ENCODE peak calls at places on chromosomes 11 and 22, in four cellular contexts. P is A549, O is K562, A is HepG2. G is an unnamed sample.

GRCh38 chr22:23500508-23501208 is 79.4 kb downstream of the IGLL1 start:
- DNase-seq in P (no peak), O (no peak), A (no peak), G (no peak)

GRCh38 chr11:61023086-61024035 is 51.9 kb downstream of the CD6 start:
- DNase-seq in P (no peak), O (no peak), A (no peak), G (no peak)

GRCh38 chr11:135036488-135037297 is 624.7 kb upstream of the B3GAT1 start:
- DNase-seq in P (no peak), O (no peak), A (no peak), G (no peak)

GRCh38 chr11:78226684-78227680 is 38.3 kb downstream of the USP35 start:
- DNase-seq in P (no peak), O (no peak), A (no peak), G (no peak)

GRCh38 chr11:111185259-111185658 is 60.3 kb upstream of the POU2AF2 start:
- DNase-seq in P (no peak), O (no peak), A (no peak), G (no peak)

GRCh38 chr11:116072133-116072532 is 567.9 kb upstream of the CADM1 start:
- DNase-seq in P (no peak), O (no peak), A (no peak), G (no peak)

GRCh38 chr11:18633256-18634139 is 644 bp downstream of the SPTY2D1 start:
- DNase-seq in P (no peak), O (no peak), A (no peak), G (no peak)

GRCh38 chr11:9562716-9563115 is 10.8 kb upstream of the WEE1 start:
- DNase-seq in P (no peak), O (no peak), A (no peak), G (no peak)

GRCh38 chr11:110430267-110431211 is 791 bp downstream of the FDX1 start:
- DNase-seq in P (no peak), O (no peak), A (peak; percentile 47), G (no peak)

GRCh38 chr11:122882809-122883681 is 486 bp downstream of the JHY start:
- DNase-seq in P (peak; percentile 67), O (peak; percentile 8), A (peak; percentile 7), G (peak; percentile 74)

GRCh38 chr11:133934096-133934495 is 22.7 kb downstream of the IGSF9B start:
- DNase-seq in P (no peak), O (no peak), A (no peak), G (no peak)
- TF ChIP-seq NR3C1 in P (no peak), O (no peak), A (no peak), G (no peak)

DNA sequence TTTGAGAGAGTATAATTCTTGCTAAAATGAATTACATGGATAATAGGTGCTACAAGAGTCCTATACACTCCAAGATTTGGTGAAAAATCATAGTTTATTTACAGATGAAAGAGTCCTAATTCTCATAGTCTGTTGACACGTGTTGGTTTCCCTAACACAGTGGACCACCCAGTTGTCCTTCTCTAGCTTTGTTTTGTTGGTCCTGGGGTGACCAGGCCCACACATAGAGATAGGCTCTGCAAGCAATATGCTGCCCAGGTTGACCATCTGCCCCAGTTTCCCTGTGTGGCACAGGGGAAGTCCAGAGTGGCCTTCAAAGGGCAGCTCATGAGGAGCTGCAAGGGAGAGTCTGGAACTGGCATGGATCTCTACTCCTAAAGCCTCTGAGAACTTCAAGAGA is 184.9 kb downstream of the MAML2 start:
- DNase-seq in P (no peak), O (no peak), A (no peak), G (no peak)
- TF ChIP-seq NR3C1 in P (no peak), O (no peak), A (no peak), G (no peak)

GRCh38 chr11:26993965-26994446 is at the start of gene FIBIN:
- DNase-seq in P (no peak), O (no peak), A (no peak), G (peak; percentile 55)
- TF ChIP-seq NR3C1 in P (no peak), O (no peak), A (no peak), G (no peak)

GRCh38 chr11:128776088-128776433 is 82.2 kb downstream of the FLI1 start:
- DNase-seq in P (no peak), O (no peak), A (no peak), G (no peak)
- TF ChIP-seq NR3C1 in P (no peak), O (no peak), A (no peak), G (no peak)

GRCh38 chr11:94017446-94017845 is 3.7 kb upstream of the HEPHL1 start:
- DNase-seq in P (no peak), O (no peak), A (no peak), G (no peak)

GRCh38 chr11:94007426-94007825 is 13.7 kb upstream of the HEPHL1 start:
- DNase-seq in P (no peak), O (no peak), A (no peak), G (no peak)

GRCh38 chr11:94007906-94008305 is 13.2 kb upstream of the HEPHL1 start:
- DNase-seq in P (no peak), O (no peak), A (no peak), G (no peak)

GRCh38 chr11:94010136-94010535 is 11.0 kb upstream of the HEPHL1 start:
- DNase-seq in P (no peak), O (no peak), A (no peak), G (no peak)

GRCh38 chr11:94011478-94011877 is 9.7 kb upstream of the HEPHL1 start:
- DNase-seq in P (no peak), O (no peak), A (no peak), G (no peak)
- TF ChIP-seq NR3C1 in P (no peak), O (no peak), A (no peak), G (no peak)

DNA sequence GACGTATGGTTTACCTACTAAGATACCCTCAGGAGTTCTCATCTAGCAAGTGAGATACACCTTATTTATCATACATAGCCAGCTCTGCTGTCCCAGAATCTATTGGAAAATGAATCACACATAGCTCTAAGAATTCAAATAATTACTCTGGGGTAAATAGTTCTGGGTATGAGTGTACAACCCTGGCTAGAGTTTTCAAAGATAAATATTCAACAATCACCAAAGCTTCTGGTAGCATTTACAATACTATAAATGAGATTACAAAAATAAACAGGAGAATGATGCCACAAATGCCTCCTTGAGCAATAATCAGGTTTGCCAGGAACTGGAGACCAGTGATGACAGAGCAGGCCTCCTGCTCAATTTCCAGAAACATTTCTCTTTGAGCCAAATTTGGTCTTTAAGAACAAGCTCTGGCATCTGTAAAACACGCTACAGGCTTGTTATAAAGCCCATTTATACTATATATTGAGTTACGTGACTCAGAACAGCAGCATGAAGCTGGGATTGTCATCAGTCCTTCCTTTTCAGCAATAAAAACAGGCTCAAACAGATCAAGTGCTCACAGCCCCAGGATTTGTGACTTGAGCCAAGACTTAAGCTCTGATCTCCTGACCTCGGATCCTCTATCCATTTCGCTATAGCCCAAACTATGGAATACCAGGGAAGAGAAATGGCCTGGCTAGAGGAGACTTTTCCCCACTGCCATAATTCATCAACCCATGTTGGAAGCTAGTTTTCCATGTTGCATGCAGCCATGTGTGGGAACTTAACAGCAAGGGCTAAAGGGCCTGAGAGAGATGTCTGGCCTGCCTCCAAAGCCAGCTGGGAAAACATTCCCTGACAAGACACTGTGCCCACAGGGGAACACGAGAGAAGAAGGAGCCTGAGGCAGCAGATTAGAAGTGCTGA is 19.7 kb downstream of the RAB30 start:
- DNase-seq in P (peak; percentile 38), O (no peak), A (no peak), G (no peak)
- TF ChIP-seq NR3C1 in P (no peak), O (no peak), A (no peak), G (no peak)

DNA sequence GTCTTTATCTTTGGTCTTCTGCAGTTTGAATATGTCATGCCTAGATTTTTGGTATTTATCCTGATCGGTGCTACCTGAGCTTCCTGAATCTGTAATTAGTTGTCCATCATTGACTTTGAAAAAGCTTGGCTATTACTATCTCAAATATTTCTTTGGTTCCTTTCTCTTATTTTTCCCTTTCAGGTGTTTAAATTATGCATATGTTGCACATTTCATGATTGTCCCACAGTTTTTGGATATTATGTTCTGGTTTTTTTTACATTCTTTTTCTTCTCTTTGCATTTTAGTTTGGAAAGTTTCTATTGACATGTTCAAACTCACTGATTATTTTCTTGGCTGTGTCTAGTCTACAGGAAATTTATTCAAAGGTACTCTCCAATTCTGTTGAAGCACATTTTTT is 840.3 kb upstream of the LRRC4C start:
- DNase-seq in P (no peak), O (no peak), A (no peak), G (no peak)
- TF ChIP-seq NR3C1 in P (no peak), O (no peak), A (no peak), G (no peak)